ENCODE peak calls at places on chromosomes 6 and 20, in seven cellular contexts. D, Y, F, U, J, K and M are unnamed samples.

GRCh38 chr20:41119593-41120561 is 17.5 kb upstream of the PLCG1 start:
- DNase-seq in D (no peak), Y (no peak), F (no peak), U (no peak), J (no peak), K (no peak), M (no peak)

GRCh38 chr6:145891126-145891525 is 73.0 kb downstream of the SHPRH start:
- DNase-seq in D (no peak), Y (no peak), F (no peak), U (peak), J (peak), K (no peak), M (no peak)

GRCh38 chr6:145715426-145715825 is 19.9 kb downstream of the EPM2A start:
- DNase-seq in D (no peak), Y (no peak), F (no peak), U (peak), J (no peak), K (no peak), M (no peak)

GRCh38 chr6:14401181-14401745 is 283.7 kb downstream of the CD83 start:
- DNase-seq in D (no peak), Y (no peak), F (no peak), U (no peak), J (no peak), K (no peak), M (no peak)

GRCh38 chr6:33630014-33630413 is 8.9 kb downstream of the ITPR3 start:
- DNase-seq in D (no peak), Y (no peak), F (no peak), U (no peak), J (no peak), K (no peak), M (no peak)

GRCh38 chr20:24446811-24447210 is 22.6 kb upstream of the SYNDIG1 start:
- DNase-seq in D (no peak), Y (no peak), F (no peak), U (no peak), J (no peak), K (no peak), M (no peak)

GRCh38 chr20:30811896-30812671 is 445.4 kb upstream of the DEFB115 start:
- DNase-seq in D (no peak), Y (peak), F (no peak), U (peak), J (peak), K (peak), M (no peak)

GRCh38 chr6:170147056-170147787 is 143.7 kb downstream of the DLL1 start:
- DNase-seq in D (no peak), Y (peak), F (peak), U (no peak), J (no peak), K (no peak), M (no peak)

GRCh38 chr6:168815229-168815628 is 374.2 kb downstream of the SMOC2 start:
- DNase-seq in D (no peak), Y (no peak), F (no peak), U (no peak), J (no peak), K (no peak), M (no peak)

GRCh38 chr20:44730441-44730840 is 15.2 kb upstream of the KCNK15 start:
- DNase-seq in D (no peak), Y (no peak), F (peak), U (peak), J (peak), K (no peak), M (no peak)

GRCh38 chr6:90088009-90088408 is 193.7 kb downstream of the GJA10 start:
- DNase-seq in D (no peak), Y (no peak), F (no peak), U (peak), J (peak), K (no peak), M (no peak)

GRCh38 chr6:22613695-22614094 is 44.3 kb downstream of the HDGFL1 start:
- DNase-seq in D (no peak), Y (no peak), F (no peak), U (peak), J (peak), K (no peak), M (no peak)

GRCh38 chr6:2021713-2022125 is 223.7 kb downstream of the GMDS start:
- DNase-seq in D (no peak), Y (no peak), F (peak), U (peak), J (peak), K (no peak), M (no peak)

GRCh38 chr6:2684059-2684749 is 66.5 kb downstream of the MYLK4 start:
- DNase-seq in D (no peak), Y (no peak), F (no peak), U (peak), J (peak), K (no peak), M (peak)

GRCh38 chr20:34634392-34634791 is 42.5 kb downstream of the PIGU start:
- DNase-seq in D (no peak), Y (no peak), F (no peak), U (no peak), J (no peak), K (no peak), M (no peak)

GRCh38 chr6:163538331-163538730 is 123.8 kb downstream of the QKI start:
- DNase-seq in D (peak), Y (no peak), F (no peak), U (no peak), J (no peak), K (no peak), M (no peak)

GRCh38 chr6:32415521-32416019 is 8.6 kb upstream of the BTNL2 start:
- DNase-seq in D (no peak), Y (peak), F (peak), U (peak), J (peak), K (peak), M (peak)

GRCh38 chr20:53738945-53739798 is 145.5 kb upstream of the ZNF217 start:
- DNase-seq in D (no peak), Y (no peak), F (no peak), U (peak), J (no peak), K (no peak), M (no peak)

GRCh38 chr6:2028457-2029038 is 216.9 kb downstream of the GMDS start:
- DNase-seq in D (no peak), Y (no peak), F (no peak), U (no peak), J (no peak), K (no peak), M (peak)

GRCh38 chr20:12358006-12358654 is 440.4 kb downstream of the BTBD3 start:
- DNase-seq in D (peak), Y (no peak), F (no peak), U (peak), J (no peak), K (no peak), M (peak)

GRCh38 chr20:63517376-63518309 is 2.9 kb upstream of the PPDPF start:
- DNase-seq in D (no peak), Y (peak), F (peak), U (no peak), J (no peak), K (peak), M (no peak)

GRCh38 chr6:39078695-39079094 is 30.1 kb downstream of the GLP1R start:
- DNase-seq in D (no peak), Y (no peak), F (no peak), U (no peak), J (no peak), K (no peak), M (no peak)

DNA sequence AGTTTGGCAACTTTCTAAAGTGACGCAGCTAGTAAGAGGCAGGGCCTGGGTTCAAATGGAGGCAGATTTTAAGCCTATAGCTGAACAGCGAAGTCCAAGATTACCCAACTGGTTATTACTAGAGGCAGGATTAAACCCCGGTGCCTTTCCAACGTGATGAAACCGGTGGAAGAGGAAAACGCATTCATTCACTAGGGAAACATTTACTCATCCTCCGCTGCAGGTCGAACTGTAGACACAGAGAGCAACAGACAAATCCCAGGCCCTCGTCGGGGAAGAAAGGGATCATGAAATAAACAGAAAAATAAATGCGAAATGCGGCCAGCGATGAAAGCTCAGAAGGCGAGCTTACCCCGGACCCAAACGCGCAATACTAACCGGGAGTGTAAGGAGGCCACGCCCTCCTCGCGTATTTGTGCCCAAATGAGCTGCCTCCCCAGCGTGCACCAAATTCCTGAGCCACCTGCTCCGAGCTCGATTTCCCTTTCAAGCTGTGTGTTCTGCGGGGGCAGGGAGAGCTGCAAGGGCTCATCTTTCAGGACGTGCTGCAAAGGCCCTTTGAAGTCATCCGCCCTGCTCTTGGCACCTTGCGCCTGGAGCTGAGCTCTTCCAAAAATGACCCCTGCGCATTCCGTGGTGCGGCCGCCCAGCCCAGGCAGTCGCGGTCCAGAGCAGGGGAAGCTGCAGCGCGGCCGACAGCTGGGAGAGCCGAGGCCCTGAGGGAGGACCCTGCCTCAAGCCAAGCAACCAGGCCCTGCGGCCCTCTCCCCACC is 46.9 kb downstream of the PDYN start:
- DNase-seq in D (peak), Y (peak), F (peak), U (peak), J (no peak), K (no peak), M (no peak)
- H3K4me3 ChIP-seq in D (peak), Y (no peak), F (peak), U (no peak), J (no peak), K (no peak), M (no peak)

GRCh38 chr20:4967752-4968477 is 33.4 kb downstream of the SLC23A2 start:
- DNase-seq in D (no peak), Y (no peak), F (no peak), U (no peak), J (no peak), K (no peak), M (no peak)

GRCh38 chr20:4973330-4974097 is 27.8 kb downstream of the SLC23A2 start:
- DNase-seq in D (no peak), Y (peak), F (no peak), U (peak), J (peak), K (peak), M (peak)

GRCh38 chr20:4966826-4967751 is 34.2 kb downstream of the SLC23A2 start:
- DNase-seq in D (no peak), Y (no peak), F (no peak), U (peak), J (no peak), K (no peak), M (peak)

GRCh38 chr20:4971064-4971463 is 30.2 kb downstream of the SLC23A2 start:
- DNase-seq in D (no peak), Y (no peak), F (no peak), U (no peak), J (no peak), K (no peak), M (no peak)

GRCh38 chr20:4972506-4973251 is 28.6 kb downstream of the SLC23A2 start:
- DNase-seq in D (no peak), Y (no peak), F (no peak), U (no peak), J (no peak), K (no peak), M (peak)
- H3K4me3 ChIP-seq in D (no peak), Y (no peak), F (no peak), U (peak), J (no peak), K (no peak), M (peak)

DNA sequence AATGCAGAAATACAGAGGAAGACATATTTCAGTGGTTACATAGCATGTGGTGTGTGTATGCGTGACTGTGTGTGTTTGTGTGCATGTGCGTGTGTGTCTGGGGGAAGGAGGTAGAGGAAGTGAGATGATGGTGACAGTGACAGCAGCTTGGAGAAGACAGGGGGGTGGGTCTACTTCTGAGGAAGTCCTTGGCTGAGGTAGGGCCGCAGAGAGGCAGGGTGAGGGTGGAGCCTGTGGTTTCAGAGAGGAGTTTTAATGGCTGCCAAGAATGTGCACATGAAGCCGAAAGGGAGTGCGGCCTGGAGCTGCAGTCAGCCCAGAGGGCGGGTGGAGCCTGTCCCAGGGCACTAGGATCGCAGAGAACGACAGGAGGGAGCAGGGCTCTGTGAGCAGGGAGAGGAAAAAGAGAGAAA is 22.7 kb upstream of the RNF24 start:
- DNase-seq in D (no peak), Y (peak), F (peak), U (peak), J (peak), K (peak), M (no peak)
- H3K4me3 ChIP-seq in D (no peak), Y (no peak), F (no peak), U (no peak), J (no peak), K (no peak), M (no peak)

GRCh38 chr6:28134716-28135115 is 7.0 kb upstream of the ZKSCAN8 start:
- DNase-seq in D (no peak), Y (no peak), F (no peak), U (no peak), J (no peak), K (no peak), M (no peak)

GRCh38 chr6:28134015-28134414 is 7.7 kb upstream of the ZKSCAN8 start:
- DNase-seq in D (no peak), Y (no peak), F (no peak), U (peak), J (peak), K (no peak), M (peak)

GRCh38 chr6:28137458-28138020 is 4.1 kb upstream of the ZKSCAN8 start:
- DNase-seq in D (no peak), Y (no peak), F (no peak), U (peak), J (no peak), K (no peak), M (no peak)

GRCh38 chr6:28136585-28137457 is 4.9 kb upstream of the ZKSCAN8 start:
- DNase-seq in D (peak), Y (peak), F (peak), U (peak), J (peak), K (peak), M (peak)

GRCh38 chr6:28135393-28135792 is 6.3 kb upstream of the ZKSCAN8 start:
- DNase-seq in D (no peak), Y (no peak), F (no peak), U (no peak), J (no peak), K (no peak), M (no peak)
- H3K4me3 ChIP-seq in D (no peak), Y (no peak), F (no peak), U (no peak), J (no peak), K (no peak), M (no peak)

DNA sequence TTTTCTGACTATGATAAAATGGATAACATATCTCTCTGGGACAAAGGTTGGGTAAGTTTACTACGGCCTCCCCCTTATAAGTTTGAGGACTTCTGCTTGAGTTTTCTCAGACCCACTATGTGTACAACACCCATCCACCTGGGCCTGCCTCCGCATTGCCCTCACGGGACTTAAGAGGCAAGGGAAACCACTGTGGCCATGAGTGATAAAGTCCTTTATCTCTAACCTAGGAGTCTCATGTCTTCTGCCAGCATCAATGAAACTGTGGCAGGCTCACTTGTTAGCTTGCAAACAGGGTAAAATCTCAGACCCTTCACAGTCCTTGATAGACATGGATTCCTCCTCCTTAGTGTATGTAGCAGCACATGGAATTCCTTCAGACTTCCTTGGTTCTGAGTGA is 173.4 kb upstream of the MYLIP start:
- DNase-seq in D (no peak), Y (no peak), F (no peak), U (no peak), J (no peak), K (no peak), M (no peak)
- H3K4me3 ChIP-seq in D (no peak), Y (no peak), F (no peak), U (no peak), J (no peak), K (no peak), M (no peak)